ENCODE peak calls at places on chromosome 14, in five cellular contexts. O is GM23338, U is upper lobe of right lung, Y is cardiac fibroblast, Z is IMR-90. X is an unnamed sample.

GRCh38 chr14:76706811-76707210 is 54.5 kb upstream of the VASH1 start:
- DNase-seq in Y (no peak), O (no peak), Z (no peak), U (no peak), X (no peak)

GRCh38 chr14:34711169-34711568 is 3.2 kb downstream of the CFL2 start:
- DNase-seq in Y (peak; percentile 78), O (no peak), U (no peak), Z (peak; percentile 94), X (peak; percentile 93)

GRCh38 chr14:31128601-31129526 is 78.7 kb downstream of the HECTD1 start:
- DNase-seq in Z (no peak), Y (no peak), U (no peak), O (no peak), X (no peak)

GRCh38 chr14:53180272-53181221 is 27.4 kb upstream of the DDHD1 start:
- DNase-seq in U (no peak), Z (peak; percentile 32), Y (peak; percentile 47), O (peak; percentile 96), X (no peak)

GRCh38 chr14:73712071-73712506 is 2.1 kb downstream of the PNMA1 start:
- DNase-seq in U (no peak), O (no peak), Z (peak; percentile 27), Y (no peak), X (no peak)

GRCh38 chr14:55547650-55548315 is 32.2 kb upstream of the KTN1 start:
- DNase-seq in O (no peak), U (no peak), Z (no peak), Y (no peak), X (no peak)

GRCh38 chr14:37466623-37467088 is 128.4 kb downstream of the FOXA1 start:
- DNase-seq in O (no peak), U (no peak), Z (no peak), Y (no peak), X (no peak)

GRCh38 chr14:72097173-72097783 is 165.0 kb downstream of the RGS6 start:
- DNase-seq in Z (no peak), U (no peak), Y (no peak), O (peak; percentile 7), X (no peak)

GRCh38 chr14:85276829-85277228 is 253.1 kb upstream of the FLRT2 start:
- DNase-seq in Y (peak; percentile 9), O (peak; percentile 6), U (no peak), Z (no peak), X (no peak)

GRCh38 chr14:105337966-105338365 is 23.4 kb downstream of the PACS2 start:
- DNase-seq in Y (peak; percentile 64), U (no peak), Z (no peak), O (no peak), X (no peak)

GRCh38 chr14:50067723-50068495 is 48.5 kb downstream of the VCPKMT start:
- DNase-seq in U (no peak), O (no peak), Y (peak; percentile 54), Z (peak; percentile 81), X (peak; percentile 64)

GRCh38 chr14:102671410-102671809 is 79.0 kb downstream of the RCOR1 start:
- DNase-seq in Z (no peak), U (no peak), O (no peak), Y (no peak), X (no peak)

GRCh38 chr14:35829449-35829848 is 3.3 kb downstream of the BRMS1L start:
- DNase-seq in Y (peak; percentile 32), O (no peak), Z (peak; percentile 73), U (no peak), X (no peak)

GRCh38 chr14:94292872-94293577 is at the start of gene SERPINA10:
- DNase-seq in U (no peak), Y (no peak), O (no peak), Z (no peak), X (no peak)

GRCh38 chr14:90664911-90665695 is 151.1 kb downstream of the TTC7B start:
- DNase-seq in Z (peak; percentile 15), O (no peak), U (no peak), Y (peak; percentile 29), X (no peak)

GRCh38 chr14:105019861-105020814 is 745 bp downstream of the CDCA4 start:
- DNase-seq in U (peak; percentile 73), Z (peak; percentile 49), Y (peak; percentile 39), O (peak; percentile 64), X (no peak)

GRCh38 chr14:59055439-59056045 is 132.9 kb upstream of the DAAM1 start:
- DNase-seq in Y (peak; percentile 73), U (no peak), O (peak; percentile 43), Z (peak; percentile 72), X (peak; percentile 63)

GRCh38 chr14:105093426-105094192 is 28.4 kb upstream of the GPR132 start:
- DNase-seq in Y (peak; percentile 86), U (peak; percentile 94), Z (peak; percentile 72), O (peak; percentile 94), X (peak; percentile 67)

GRCh38 chr14:46686652-46687051 is 35.1 kb upstream of the RPL10L start:
- DNase-seq in Z (no peak), Y (no peak), O (no peak), U (no peak), X (no peak)

GRCh38 chr14:89067293-89067972 is 243.0 kb downstream of the TTC8 start:
- DNase-seq in Z (no peak), U (no peak), O (peak; percentile 6), Y (no peak), X (no peak)

GRCh38 chr14:90461425-90461824 is 64.6 kb downstream of the CALM1 start:
- DNase-seq in Y (no peak), O (peak; percentile 48), Z (no peak), U (no peak), X (no peak)

GRCh38 chr14:81315344-81315743 is 84.8 kb downstream of the STON2 start:
- DNase-seq in U (no peak), O (peak; percentile 95), Z (no peak), Y (no peak), X (no peak)

GRCh38 chr14:59537476-59537875 is 39.1 kb downstream of the CCDC175 start:
- DNase-seq in Y (no peak), U (no peak), Z (no peak), O (no peak), X (no peak)

GRCh38 chr14:33307691-33308369 is 369.2 kb downstream of the NPAS3 start:
- DNase-seq in Z (no peak), O (peak; percentile 11), Y (peak; percentile 32), U (no peak), X (peak; percentile 1)

GRCh38 chr14:101815994-101816393 is 54.5 kb downstream of the PPP2R5C start:
- DNase-seq in U (no peak), Z (no peak), O (no peak), Y (no peak), X (no peak)

GRCh38 chr14:56855891-56856461 is 45.7 kb upstream of the OTX2 start:
- DNase-seq in U (no peak), Z (no peak), Y (no peak), O (peak; percentile 91), X (no peak)

GRCh38 chr14:105076805-105077648 is 11.8 kb upstream of the GPR132 start:
- DNase-seq in Z (no peak), U (peak; percentile 64), Y (no peak), O (no peak), X (no peak)

GRCh38 chr14:103668117-103668516 is 39.1 kb downstream of the KLC1 start:
- DNase-seq in O (no peak), U (no peak), Z (no peak), Y (no peak), X (no peak)

GRCh38 chr14:54881235-54881760 is 21.3 kb downstream of the GCH1 start:
- DNase-seq in O (no peak), U (no peak), Y (peak; percentile 69), Z (peak; percentile 46), X (no peak)

GRCh38 chr14:31926123-31926522 is 151.0 kb upstream of the ARHGAP5 start:
- DNase-seq in U (no peak), Y (peak; percentile 61), Z (peak; percentile 53), O (peak; percentile 79), X (peak; percentile 47)

GRCh38 chr14:39875028-39875427 is 442.8 kb upstream of the FBXO33 start:
- DNase-seq in Z (no peak), O (no peak), Y (no peak), U (no peak), X (no peak)

GRCh38 chr14:51554339-51554920 is 97.3 kb upstream of the FRMD6 start:
- DNase-seq in Z (peak; percentile 96), U (no peak), O (no peak), Y (peak; percentile 62), X (peak; percentile 93)

GRCh38 chr14:51552275-51552674 is 99.4 kb upstream of the FRMD6 start:
- DNase-seq in Z (no peak), O (peak; percentile 46), Y (no peak), U (no peak), X (no peak)

GRCh38 chr14:51552768-51553426 is 98.8 kb upstream of the FRMD6 start:
- DNase-seq in O (no peak), U (no peak), Z (no peak), Y (no peak), X (no peak)

GRCh38 chr14:51554953-51555352 is 96.8 kb upstream of the FRMD6 start:
- DNase-seq in O (peak; percentile 23), Z (peak; percentile 72), U (no peak), Y (peak; percentile 34), X (peak; percentile 57)
- TF ChIP-seq CTCF in O (peak; percentile 44), Z (peak; percentile 33), U (no peak), Y (peak; percentile 20), X (peak; percentile 74)

GRCh38 chr14:62168564-62169155 is 406.4 kb downstream of the SNAPC1 start:
- DNase-seq in O (peak; percentile 29), Y (peak; percentile 2), U (no peak), Z (no peak), X (no peak)
- TF ChIP-seq CTCF in O (peak; percentile 52), Y (no peak), U (no peak), Z (peak; percentile 26), X (peak; percentile 53)

DNA sequence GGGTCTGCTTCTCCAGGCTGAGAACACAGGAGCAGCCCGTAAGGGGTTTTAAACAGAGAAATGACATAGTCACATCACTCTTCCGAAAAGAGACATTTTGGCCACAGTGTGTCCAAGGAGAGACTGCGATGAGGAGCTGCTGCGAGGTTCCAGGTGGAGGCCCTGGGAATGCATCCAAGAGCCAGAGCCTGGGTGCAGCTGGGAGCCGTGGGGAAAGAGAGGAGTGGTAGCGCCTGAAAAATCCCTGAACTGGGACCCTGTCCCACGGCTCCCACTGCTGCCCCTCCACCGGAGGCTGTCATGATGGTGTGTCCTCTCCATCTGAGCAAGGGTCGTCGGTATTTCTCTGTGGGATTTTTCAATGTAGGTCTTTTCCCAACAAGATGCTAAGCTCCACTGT is 146.9 kb downstream of the BCL11B start:
- DNase-seq in Y (no peak), O (no peak), U (no peak), Z (no peak), X (no peak)
- TF ChIP-seq CTCF in Y (no peak), O (no peak), U (no peak), Z (no peak), X (no peak)

DNA sequence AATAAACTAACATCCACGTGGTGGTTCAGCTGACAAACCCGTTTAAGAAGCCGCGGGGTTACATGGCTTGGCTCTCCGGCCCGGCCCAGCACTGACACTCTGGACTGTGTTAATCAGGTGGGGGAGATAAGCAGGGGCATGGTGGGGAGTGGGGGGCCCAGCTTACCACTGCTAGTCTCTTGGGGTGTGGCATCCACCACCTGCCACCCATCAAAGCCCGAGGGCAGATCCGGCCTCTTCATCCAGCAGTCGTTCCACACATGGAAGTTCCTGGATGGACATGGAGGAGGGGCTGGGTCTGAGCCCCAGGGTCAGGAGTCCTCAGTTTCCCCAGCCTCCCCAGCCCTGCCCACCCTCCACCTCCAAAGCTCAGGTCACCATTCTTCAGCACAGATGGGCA is 4.9 kb downstream of the TGM1 start:
- DNase-seq in U (no peak), Z (no peak), Y (no peak), O (no peak), X (no peak)
- TF ChIP-seq CTCF in U (no peak), Z (no peak), Y (no peak), O (no peak), X (no peak)

X was measured in HFFc6.